ENCODE peak calls at places on chromosomes 11 and 22, in eight cellular contexts. One of them, this sample, is unnamed.

GRCh38 chr22:32518848-32519247 is 44.2 kb downstream of the FBXO7 start:
- DNase-seq in Panc1: no peak
- DNase-seq in IMR-90: no peak
- DNase-seq in caudate nucleus: no peak
- DNase-seq in GM23338: peak
- DNase-seq in coronary artery: no peak
- DNase-seq in MM.1S: no peak
- DNase-seq in psoas muscle: no peak
- DNase-seq in this sample: no peak

GRCh38 chr11:123481647-123482046 is 51.6 kb downstream of the GRAMD1B start:
- DNase-seq in Panc1: no peak
- DNase-seq in IMR-90: no peak
- DNase-seq in caudate nucleus: no peak
- DNase-seq in GM23338: no peak
- DNase-seq in coronary artery: no peak
- DNase-seq in MM.1S: no peak
- DNase-seq in psoas muscle: no peak
- DNase-seq in this sample: no peak

GRCh38 chr11:61746654-61747388 is 5.6 kb upstream of the MYRF start:
- DNase-seq in Panc1: no peak
- DNase-seq in IMR-90: no peak
- DNase-seq in caudate nucleus: no peak
- DNase-seq in GM23338: no peak
- DNase-seq in coronary artery: no peak
- DNase-seq in MM.1S: no peak
- DNase-seq in psoas muscle: no peak
- DNase-seq in this sample: no peak

GRCh38 chr11:116614306-116615210 is 158.2 kb downstream of the BUD13 start:
- DNase-seq in Panc1: no peak
- DNase-seq in IMR-90: no peak
- DNase-seq in caudate nucleus: no peak
- DNase-seq in GM23338: no peak
- DNase-seq in coronary artery: peak
- DNase-seq in MM.1S: no peak
- DNase-seq in psoas muscle: no peak
- DNase-seq in this sample: no peak

GRCh38 chr11:79094601-79095000 is 346.2 kb downstream of the TENM4 start:
- DNase-seq in Panc1: no peak
- DNase-seq in IMR-90: no peak
- DNase-seq in caudate nucleus: no peak
- DNase-seq in GM23338: no peak
- DNase-seq in coronary artery: no peak
- DNase-seq in MM.1S: no peak
- DNase-seq in psoas muscle: no peak
- DNase-seq in this sample: no peak

GRCh38 chr22:33248927-33249326 is 190.7 kb upstream of the SYN3 start:
- DNase-seq in Panc1: no peak
- DNase-seq in IMR-90: no peak
- DNase-seq in caudate nucleus: no peak
- DNase-seq in GM23338: no peak
- DNase-seq in coronary artery: no peak
- DNase-seq in MM.1S: no peak
- DNase-seq in psoas muscle: no peak
- DNase-seq in this sample: no peak

GRCh38 chr22:39242389-39242808 is 2.4 kb downstream of the PDGFB start:
- DNase-seq in Panc1: no peak
- DNase-seq in IMR-90: no peak
- DNase-seq in caudate nucleus: no peak
- DNase-seq in GM23338: peak
- DNase-seq in coronary artery: no peak
- DNase-seq in MM.1S: peak
- DNase-seq in psoas muscle: no peak
- DNase-seq in this sample: no peak

GRCh38 chr11:12026331-12027211 is 18.1 kb upstream of the DKK3 start:
- DNase-seq in Panc1: no peak
- DNase-seq in IMR-90: no peak
- DNase-seq in caudate nucleus: no peak
- DNase-seq in GM23338: no peak
- DNase-seq in coronary artery: no peak
- DNase-seq in MM.1S: peak
- DNase-seq in psoas muscle: no peak
- DNase-seq in this sample: no peak

GRCh38 chr11:34601085-34601444 is 19.8 kb upstream of the EHF start:
- DNase-seq in Panc1: no peak
- DNase-seq in IMR-90: peak
- DNase-seq in caudate nucleus: no peak
- DNase-seq in GM23338: no peak
- DNase-seq in coronary artery: no peak
- DNase-seq in MM.1S: no peak
- DNase-seq in psoas muscle: no peak
- DNase-seq in this sample: no peak

GRCh38 chr22:16932577-16932976 is 75.4 kb downstream of the GAB4 start:
- DNase-seq in Panc1: no peak
- DNase-seq in IMR-90: no peak
- DNase-seq in caudate nucleus: no peak
- DNase-seq in GM23338: peak
- DNase-seq in coronary artery: no peak
- DNase-seq in MM.1S: no peak
- DNase-seq in psoas muscle: no peak
- DNase-seq in this sample: no peak

GRCh38 chr22:42286205-42286604 is 15.8 kb upstream of the TCF20 start:
- DNase-seq in Panc1: no peak
- DNase-seq in IMR-90: no peak
- DNase-seq in caudate nucleus: no peak
- DNase-seq in GM23338: no peak
- DNase-seq in coronary artery: no peak
- DNase-seq in MM.1S: peak
- DNase-seq in psoas muscle: no peak
- DNase-seq in this sample: no peak

GRCh38 chr22:24011735-24012068 is 598 bp downstream of the CABIN1 start:
- DNase-seq in Panc1: no peak
- DNase-seq in IMR-90: no peak
- DNase-seq in caudate nucleus: no peak
- DNase-seq in GM23338: peak
- DNase-seq in coronary artery: no peak
- DNase-seq in MM.1S: no peak
- DNase-seq in psoas muscle: no peak
- DNase-seq in this sample: no peak

GRCh38 chr11:125256471-125257010 is 92.0 kb downstream of the PKNOX2 start:
- DNase-seq in Panc1: no peak
- DNase-seq in IMR-90: no peak
- DNase-seq in caudate nucleus: no peak
- DNase-seq in GM23338: no peak
- DNase-seq in coronary artery: no peak
- DNase-seq in MM.1S: no peak
- DNase-seq in psoas muscle: no peak
- DNase-seq in this sample: no peak
- H3K27ac ChIP-seq in Panc1: no peak
- H3K27ac ChIP-seq in IMR-90: no peak
- H3K27ac ChIP-seq in caudate nucleus: no peak
- H3K27ac ChIP-seq in GM23338: no peak
- H3K27ac ChIP-seq in coronary artery: no peak
- H3K27ac ChIP-seq in MM.1S: no peak
- H3K27ac ChIP-seq in psoas muscle: no peak
- H3K27ac ChIP-seq in this sample: no peak

GRCh38 chr11:70271635-70271953 is 1.1 kb downstream of the PPFIA1 start:
- DNase-seq in Panc1: no peak
- DNase-seq in IMR-90: no peak
- DNase-seq in caudate nucleus: no peak
- DNase-seq in GM23338: no peak
- DNase-seq in coronary artery: no peak
- DNase-seq in MM.1S: no peak
- DNase-seq in psoas muscle: no peak
- DNase-seq in this sample: no peak
- H3K27ac ChIP-seq in Panc1: peak
- H3K27ac ChIP-seq in IMR-90: no peak
- H3K27ac ChIP-seq in caudate nucleus: no peak
- H3K27ac ChIP-seq in GM23338: no peak
- H3K27ac ChIP-seq in coronary artery: no peak
- H3K27ac ChIP-seq in MM.1S: no peak
- H3K27ac ChIP-seq in psoas muscle: peak
- H3K27ac ChIP-seq in this sample: peak

GRCh38 chr11:113874920-113875413 is 405 bp downstream of the USP28 start:
- DNase-seq in Panc1: no peak
- DNase-seq in IMR-90: peak
- DNase-seq in caudate nucleus: no peak
- DNase-seq in GM23338: peak
- DNase-seq in coronary artery: no peak
- DNase-seq in MM.1S: peak
- DNase-seq in psoas muscle: no peak
- DNase-seq in this sample: no peak

GRCh38 chr11:113875414-113876073 is at the start of gene USP28:
- DNase-seq in Panc1: peak
- DNase-seq in IMR-90: peak
- DNase-seq in caudate nucleus: peak
- DNase-seq in GM23338: peak
- DNase-seq in coronary artery: peak
- DNase-seq in MM.1S: peak
- DNase-seq in psoas muscle: peak
- DNase-seq in this sample: peak

GRCh38 chr11:113876074-113876797 is 864 bp upstream of the USP28 start:
- DNase-seq in Panc1: no peak
- DNase-seq in IMR-90: no peak
- DNase-seq in caudate nucleus: no peak
- DNase-seq in GM23338: no peak
- DNase-seq in coronary artery: no peak
- DNase-seq in MM.1S: peak
- DNase-seq in psoas muscle: no peak
- DNase-seq in this sample: no peak

GRCh38 chr11:113873241-113873626 is 2.1 kb downstream of the USP28 start:
- DNase-seq in Panc1: no peak
- DNase-seq in IMR-90: peak
- DNase-seq in caudate nucleus: no peak
- DNase-seq in GM23338: peak
- DNase-seq in coronary artery: no peak
- DNase-seq in MM.1S: no peak
- DNase-seq in psoas muscle: no peak
- DNase-seq in this sample: peak

GRCh38 chr11:113874096-113874919 is 1.1 kb downstream of the USP28 start:
- DNase-seq in Panc1: no peak
- DNase-seq in IMR-90: peak
- DNase-seq in caudate nucleus: no peak
- DNase-seq in GM23338: peak
- DNase-seq in coronary artery: no peak
- DNase-seq in MM.1S: no peak
- DNase-seq in psoas muscle: no peak
- DNase-seq in this sample: no peak
- H3K27ac ChIP-seq in Panc1: peak
- H3K27ac ChIP-seq in IMR-90: no peak
- H3K27ac ChIP-seq in caudate nucleus: no peak
- H3K27ac ChIP-seq in GM23338: peak
- H3K27ac ChIP-seq in coronary artery: peak
- H3K27ac ChIP-seq in MM.1S: no peak
- H3K27ac ChIP-seq in psoas muscle: peak
- H3K27ac ChIP-seq in this sample: no peak

GRCh38 chr11:74014880-74015279 is 6.0 kb upstream of the UCP3 start:
- DNase-seq in Panc1: no peak
- DNase-seq in IMR-90: no peak
- DNase-seq in caudate nucleus: no peak
- DNase-seq in GM23338: no peak
- DNase-seq in coronary artery: no peak
- DNase-seq in MM.1S: peak
- DNase-seq in psoas muscle: no peak
- DNase-seq in this sample: no peak
- H3K27ac ChIP-seq in Panc1: no peak
- H3K27ac ChIP-seq in IMR-90: no peak
- H3K27ac ChIP-seq in caudate nucleus: peak
- H3K27ac ChIP-seq in GM23338: no peak
- H3K27ac ChIP-seq in coronary artery: peak
- H3K27ac ChIP-seq in MM.1S: peak
- H3K27ac ChIP-seq in psoas muscle: no peak
- H3K27ac ChIP-seq in this sample: no peak

This sample was measured in substantia nigra.